ENCODE peak calls at places on chromosomes 16 and 17, in four cellular contexts. One of them, this sample, is unnamed.

GRCh38 chr17:2061441-2061797 is 6.5 kb downstream of the HIC1 start:
- DNase-seq in heart right ventricle: no peak
- DNase-seq in cardiac fibroblast: peak
- DNase-seq in sigmoid colon: no peak
- DNase-seq in this sample: no peak

GRCh38 chr16:70304892-70305448 is 6.0 kb downstream of the DDX19B start:
- DNase-seq in heart right ventricle: no peak
- DNase-seq in cardiac fibroblast: no peak
- DNase-seq in sigmoid colon: no peak
- DNase-seq in this sample: no peak

GRCh38 chr16:767743-768235 is 7.3 kb downstream of the MSLN start:
- DNase-seq in heart right ventricle: no peak
- DNase-seq in cardiac fibroblast: no peak
- DNase-seq in sigmoid colon: no peak
- DNase-seq in this sample: no peak

GRCh38 chr17:69501591-69502468 is 87.3 kb downstream of the MAP2K6 start:
- DNase-seq in heart right ventricle: peak
- DNase-seq in cardiac fibroblast: peak
- DNase-seq in sigmoid colon: no peak
- DNase-seq in this sample: no peak

GRCh38 chr16:85436636-85437160 is 176.4 kb upstream of the GSE1 start:
- DNase-seq in heart right ventricle: no peak
- DNase-seq in cardiac fibroblast: no peak
- DNase-seq in sigmoid colon: no peak
- DNase-seq in this sample: no peak

GRCh38 chr17:48456584-48456983 is 26.6 kb upstream of the SKAP1 start:
- DNase-seq in heart right ventricle: no peak
- DNase-seq in cardiac fibroblast: peak
- DNase-seq in sigmoid colon: no peak
- DNase-seq in this sample: no peak

GRCh38 chr16:57341441-57342303 is 16.9 kb upstream of the CCL22 start:
- DNase-seq in heart right ventricle: no peak
- DNase-seq in cardiac fibroblast: peak
- DNase-seq in sigmoid colon: no peak
- DNase-seq in this sample: no peak

GRCh38 chr16:81567987-81568748 is 123.6 kb downstream of the CMIP start:
- DNase-seq in heart right ventricle: peak
- DNase-seq in cardiac fibroblast: peak
- DNase-seq in sigmoid colon: no peak
- DNase-seq in this sample: no peak

GRCh38 chr16:85428168-85428898 is 184.8 kb upstream of the GSE1 start:
- DNase-seq in heart right ventricle: no peak
- DNase-seq in cardiac fibroblast: peak
- DNase-seq in sigmoid colon: peak
- DNase-seq in this sample: peak

GRCh38 chr17:50686494-50687199 is 21.1 kb downstream of the ANKRD40 start:
- DNase-seq in heart right ventricle: peak
- DNase-seq in cardiac fibroblast: peak
- DNase-seq in sigmoid colon: peak
- DNase-seq in this sample: no peak

GRCh38 chr17:48181653-48182052 is 74.1 kb downstream of the SNX11 start:
- DNase-seq in heart right ventricle: no peak
- DNase-seq in cardiac fibroblast: peak
- DNase-seq in sigmoid colon: no peak
- DNase-seq in this sample: no peak

GRCh38 chr17:29622337-29623282 is at the start of gene CORO6:
- DNase-seq in heart right ventricle: no peak
- DNase-seq in cardiac fibroblast: peak
- DNase-seq in sigmoid colon: peak
- DNase-seq in this sample: peak

GRCh38 chr16:81493755-81494433 is 49.3 kb downstream of the CMIP start:
- DNase-seq in heart right ventricle: no peak
- DNase-seq in cardiac fibroblast: peak
- DNase-seq in sigmoid colon: no peak
- DNase-seq in this sample: no peak

DNA sequence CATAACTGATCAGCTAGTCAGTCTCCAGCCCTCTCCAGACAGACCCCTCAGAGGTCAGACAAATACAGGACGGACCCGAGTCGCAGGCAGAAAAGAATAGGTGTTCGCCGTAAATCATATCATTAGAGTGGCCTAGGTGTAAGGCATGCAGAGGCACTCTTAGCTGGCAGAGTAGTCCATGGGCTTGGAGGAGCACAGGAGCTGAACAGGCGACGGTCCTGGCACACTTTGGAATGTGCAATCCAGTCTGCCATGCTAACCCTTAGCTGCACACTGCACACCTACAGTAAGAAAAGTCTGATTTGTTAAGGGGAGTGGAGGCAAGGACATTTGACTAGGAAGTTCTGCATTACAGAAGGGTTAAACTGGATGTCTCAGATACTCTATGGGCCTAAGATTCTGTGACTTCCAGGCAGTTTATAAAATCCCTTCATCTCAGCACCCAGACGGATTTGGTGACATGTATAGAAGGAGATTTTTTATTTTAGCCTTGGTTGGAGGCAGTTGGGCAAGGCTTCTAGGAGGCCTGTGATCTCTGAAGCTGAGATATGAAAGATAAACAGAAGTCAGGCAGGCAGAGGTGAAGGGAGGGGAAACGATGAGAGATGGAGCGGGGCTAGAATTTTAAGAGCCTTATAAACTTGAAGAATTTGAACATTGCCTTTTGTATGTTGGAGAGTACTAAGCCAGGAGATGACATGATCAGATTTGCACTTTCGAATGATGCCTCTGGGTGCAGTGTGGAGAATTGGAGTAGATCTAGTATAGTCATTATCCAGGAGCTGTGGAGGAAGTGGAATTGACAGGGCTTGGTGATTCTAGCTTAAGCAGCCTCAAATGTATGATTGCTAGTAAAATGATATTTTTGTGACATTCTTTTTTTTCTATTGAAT is 34.6 kb upstream of the SLC5A11 start:
- DNase-seq in heart right ventricle: no peak
- DNase-seq in cardiac fibroblast: no peak
- DNase-seq in sigmoid colon: no peak
- DNase-seq in this sample: no peak
- TF ChIP-seq CTCF in heart right ventricle: no peak
- TF ChIP-seq CTCF in cardiac fibroblast: no peak
- TF ChIP-seq CTCF in sigmoid colon: no peak
- TF ChIP-seq CTCF in this sample: no peak

DNA sequence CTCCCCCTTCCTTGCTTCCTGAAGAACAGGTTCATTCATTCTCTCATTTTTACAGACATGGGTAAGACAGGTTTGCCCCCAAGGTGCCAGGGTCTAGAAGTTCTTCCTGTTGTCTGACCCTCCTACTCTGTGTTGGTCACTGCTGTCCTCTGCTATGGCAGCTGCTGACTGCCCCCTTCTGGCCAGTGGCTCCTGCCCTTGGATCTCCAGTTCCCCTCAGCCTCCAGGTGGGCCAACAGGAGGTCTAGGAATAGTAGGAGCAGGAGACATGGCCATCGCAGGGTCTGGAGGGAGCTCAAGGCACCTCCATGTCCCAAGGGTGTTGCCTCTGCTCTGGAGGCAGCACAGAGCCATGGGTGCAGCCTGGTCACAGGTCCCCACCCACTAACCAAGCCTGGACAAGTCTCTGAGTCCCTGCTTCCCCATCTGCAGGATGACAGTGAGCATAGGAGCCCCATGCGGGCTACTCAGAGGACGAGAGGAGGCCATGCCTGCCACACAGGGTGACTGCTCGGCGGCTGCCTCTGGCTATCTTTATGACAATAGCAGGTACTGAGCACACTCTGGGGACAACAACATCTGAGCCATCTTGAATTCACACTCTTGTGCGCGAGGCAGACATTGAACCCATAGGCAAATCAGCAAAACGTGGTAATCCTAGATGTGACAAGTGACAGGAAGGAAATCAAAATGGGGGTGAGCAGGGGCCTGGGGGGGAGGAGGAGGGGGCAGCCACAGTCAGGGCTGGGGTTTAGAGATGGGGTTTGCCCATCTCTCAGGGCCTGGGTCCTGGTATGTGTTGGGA is 27.0 kb upstream of the NXPH3 start:
- DNase-seq in heart right ventricle: no peak
- DNase-seq in cardiac fibroblast: peak
- DNase-seq in sigmoid colon: no peak
- DNase-seq in this sample: no peak
- TF ChIP-seq CTCF in heart right ventricle: peak
- TF ChIP-seq CTCF in cardiac fibroblast: peak
- TF ChIP-seq CTCF in sigmoid colon: no peak
- TF ChIP-seq CTCF in this sample: no peak

DNA sequence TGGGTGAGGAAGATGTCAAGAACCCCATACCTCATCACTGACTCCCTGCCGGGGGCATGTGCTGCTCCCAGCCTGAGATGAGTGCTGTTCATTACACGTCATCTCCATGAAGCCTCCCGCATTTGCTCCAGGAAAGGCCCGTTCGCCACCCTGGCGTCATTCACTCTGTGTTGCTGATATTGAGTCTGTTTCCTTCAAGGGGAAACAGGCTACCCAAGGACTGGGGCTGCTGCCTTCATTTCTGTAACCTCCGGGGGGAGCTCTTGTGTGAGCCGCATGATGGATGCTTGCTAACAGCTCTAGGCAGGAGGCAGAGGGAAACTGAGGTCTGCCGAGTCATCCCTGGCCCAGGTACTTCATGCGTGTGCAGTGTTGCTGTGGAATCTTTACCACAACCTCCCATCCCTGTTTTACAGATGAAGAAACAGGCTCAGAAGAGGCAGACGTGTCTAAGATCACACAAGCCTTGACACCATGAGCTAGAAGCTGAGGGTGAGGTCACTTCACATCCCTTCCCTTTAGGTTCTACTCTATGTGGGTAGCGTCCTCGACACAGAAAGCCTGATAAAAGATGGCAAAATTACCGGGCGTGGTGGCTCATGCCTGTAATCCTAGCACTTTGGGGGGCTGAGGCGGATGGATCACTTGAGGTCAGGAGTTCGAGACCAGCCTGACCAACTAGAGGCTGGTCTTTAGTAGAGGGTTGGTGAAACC is 3.5 kb upstream of the ARMC5 start:
- DNase-seq in heart right ventricle: no peak
- DNase-seq in cardiac fibroblast: no peak
- DNase-seq in sigmoid colon: peak
- DNase-seq in this sample: no peak
- TF ChIP-seq CTCF in heart right ventricle: peak
- TF ChIP-seq CTCF in cardiac fibroblast: peak
- TF ChIP-seq CTCF in sigmoid colon: no peak
- TF ChIP-seq CTCF in this sample: no peak

GRCh38 chr17:53033297-53033696 is 789.4 kb upstream of the KIF2B start:
- DNase-seq in heart right ventricle: no peak
- DNase-seq in cardiac fibroblast: no peak
- DNase-seq in sigmoid colon: no peak
- DNase-seq in this sample: no peak

DNA sequence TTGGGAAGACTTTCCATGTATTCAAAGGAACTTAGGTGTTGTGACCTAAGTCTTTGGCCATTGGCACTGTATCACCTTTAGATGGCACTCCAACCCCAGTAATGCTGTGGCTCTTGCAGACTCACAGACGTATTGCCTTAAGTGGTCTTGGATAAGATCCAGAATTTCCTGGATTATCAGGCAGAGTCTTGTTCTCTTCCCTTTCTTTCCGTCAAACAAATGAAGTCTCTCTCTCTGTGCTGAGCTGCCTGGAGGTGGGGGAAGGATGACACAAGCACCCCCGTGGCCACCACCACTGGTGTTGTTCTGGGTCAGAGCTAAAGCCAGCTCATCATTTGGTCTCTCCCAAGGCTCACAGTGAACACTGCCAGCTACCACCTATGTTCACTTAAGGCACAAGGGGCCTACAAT is 789.9 kb upstream of the KIF2B start:
- DNase-seq in heart right ventricle: peak
- DNase-seq in cardiac fibroblast: peak
- DNase-seq in sigmoid colon: no peak
- DNase-seq in this sample: no peak
- TF ChIP-seq CTCF in heart right ventricle: peak
- TF ChIP-seq CTCF in cardiac fibroblast: no peak
- TF ChIP-seq CTCF in sigmoid colon: peak
- TF ChIP-seq CTCF in this sample: peak

GRCh38 chr16:6016530-6017184 is 919.1 kb upstream of the EEF2KMT start:
- DNase-seq in heart right ventricle: no peak
- DNase-seq in cardiac fibroblast: peak
- DNase-seq in sigmoid colon: no peak
- DNase-seq in this sample: no peak
- TF ChIP-seq CTCF in heart right ventricle: no peak
- TF ChIP-seq CTCF in cardiac fibroblast: no peak
- TF ChIP-seq CTCF in sigmoid colon: no peak
- TF ChIP-seq CTCF in this sample: peak

GRCh38 chr17:77959926-77960521 is 1.5 kb downstream of the TNRC6C start:
- DNase-seq in heart right ventricle: peak
- DNase-seq in cardiac fibroblast: peak
- DNase-seq in sigmoid colon: no peak
- DNase-seq in this sample: no peak

GRCh38 chr17:77959216-77959925 is 868 bp downstream of the TNRC6C start:
- DNase-seq in heart right ventricle: no peak
- DNase-seq in cardiac fibroblast: peak
- DNase-seq in sigmoid colon: no peak
- DNase-seq in this sample: peak

GRCh38 chr17:77957215-77957868 is 1.2 kb upstream of the TNRC6C start:
- DNase-seq in heart right ventricle: no peak
- DNase-seq in cardiac fibroblast: peak
- DNase-seq in sigmoid colon: no peak
- DNase-seq in this sample: no peak

GRCh38 chr17:77958716-77959215 is 263 bp downstream of the TNRC6C start:
- DNase-seq in heart right ventricle: no peak
- DNase-seq in cardiac fibroblast: no peak
- DNase-seq in sigmoid colon: no peak
- DNase-seq in this sample: no peak

GRCh38 chr17:77957869-77958715 is at the start of gene TNRC6C:
- DNase-seq in heart right ventricle: peak
- DNase-seq in cardiac fibroblast: peak
- DNase-seq in sigmoid colon: peak
- DNase-seq in this sample: peak
- TF ChIP-seq CTCF in heart right ventricle: peak
- TF ChIP-seq CTCF in cardiac fibroblast: no peak
- TF ChIP-seq CTCF in sigmoid colon: no peak
- TF ChIP-seq CTCF in this sample: no peak

GRCh38 chr17:59607061-59607460 is 12.6 kb upstream of the CLTC start:
- DNase-seq in heart right ventricle: no peak
- DNase-seq in cardiac fibroblast: no peak
- DNase-seq in sigmoid colon: no peak
- DNase-seq in this sample: no peak

GRCh38 chr17:59611503-59611902 is 8.2 kb upstream of the CLTC start:
- DNase-seq in heart right ventricle: no peak
- DNase-seq in cardiac fibroblast: no peak
- DNase-seq in sigmoid colon: no peak
- DNase-seq in this sample: no peak

DNA sequence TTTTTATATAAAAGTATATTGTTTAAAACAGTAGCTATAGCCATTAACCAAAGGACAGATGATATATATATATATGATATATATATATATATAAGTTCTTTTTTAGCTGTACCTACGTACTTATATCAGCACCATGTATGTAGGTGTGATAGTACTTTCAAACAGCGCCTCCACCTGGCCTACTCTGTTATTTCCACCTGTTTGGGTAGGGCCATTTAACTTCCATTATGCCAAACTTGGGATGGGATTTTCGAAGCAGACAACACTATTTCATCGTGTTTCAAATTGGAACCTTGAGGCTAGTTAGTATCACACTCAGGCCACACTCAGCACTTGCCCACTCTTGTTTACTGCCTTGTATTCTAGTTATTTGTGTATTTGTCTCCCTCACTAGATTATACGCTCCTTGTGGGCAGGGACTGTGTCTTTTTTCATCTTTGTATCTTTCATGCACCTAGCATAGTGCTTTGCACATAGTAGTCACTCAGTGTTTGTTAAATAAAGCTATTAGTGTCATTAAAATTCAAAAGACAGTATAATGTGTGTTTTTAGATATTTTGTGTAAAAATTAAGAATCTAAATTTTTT is 11.8 kb upstream of the CLTC start:
- DNase-seq in heart right ventricle: no peak
- DNase-seq in cardiac fibroblast: peak
- DNase-seq in sigmoid colon: no peak
- DNase-seq in this sample: no peak
- TF ChIP-seq CTCF in heart right ventricle: peak
- TF ChIP-seq CTCF in cardiac fibroblast: peak
- TF ChIP-seq CTCF in sigmoid colon: no peak
- TF ChIP-seq CTCF in this sample: peak